ENCODE peak calls at places on chromosomes 7 and 10, in five cellular contexts. V is stimulated activated CD4-positive, alpha-beta T cell treated with anti-CD3 and anti-CD28 coated beads, TNF-alpha, amount 100 ng/mL, for 4 hours; P is NCI-H2081; Y is stromal cell of bone marrow; L is GOT3. U is an unnamed sample.
A peak's percentile ranks its signal among the peaks of the same experiment; 100 is the strongest.

GRCh38 chr7:26369519-26370385 is 78.1 kb downstream of the SNX10 start:
- DNase-seq in L (peak; percentile 14), Y (peak; percentile 38), V (no peak), P (peak; percentile 82), U (peak; percentile 49)

GRCh38 chr7:122886357-122887081 is at the start of gene CADPS2:
- DNase-seq in V (no peak), L (no peak), Y (peak; percentile 84), P (peak; percentile 90), U (peak; percentile 5)

GRCh38 chr10:21495002-21495685 is 30.3 kb downstream of the SKIDA1 start:
- DNase-seq in P (no peak), V (no peak), L (no peak), Y (no peak), U (no peak)

GRCh38 chr10:31602541-31603244 is 283.7 kb downstream of the ZEB1 start:
- DNase-seq in Y (peak; percentile 89), L (no peak), P (no peak), V (no peak), U (peak; percentile 68)

GRCh38 chr7:130134106-130134636 is 63.8 kb downstream of the KLHDC10 start:
- DNase-seq in L (no peak), P (peak; percentile 35), Y (no peak), V (no peak), U (no peak)

GRCh38 chr7:1591876-1592275 is 22.0 kb upstream of the PSMG3 start:
- DNase-seq in L (no peak), P (no peak), Y (no peak), V (no peak), U (no peak)

GRCh38 chr7:138961159-138961558 is 20.0 kb downstream of the KIAA1549 start:
- DNase-seq in P (no peak), L (no peak), V (no peak), Y (no peak), U (no peak)

GRCh38 chr7:128323489-128324362 is 20.0 kb downstream of the RBM28 start:
- DNase-seq in V (no peak), Y (peak; percentile 33), P (no peak), L (no peak), U (peak; percentile 31)

GRCh38 chr7:158263964-158264748 is 323.5 kb downstream of the PTPRN2 start:
- DNase-seq in Y (no peak), V (no peak), P (no peak), L (no peak), U (no peak)

GRCh38 chr10:13776861-13777301 is 190.1 kb downstream of the PRPF18 start:
- DNase-seq in L (no peak), P (no peak), V (no peak), Y (no peak), U (peak; percentile 89)

GRCh38 chr10:72177454-72177853 is 38.4 kb upstream of the ANAPC16 start:
- DNase-seq in L (no peak), Y (no peak), P (no peak), V (no peak), U (no peak)

GRCh38 chr10:34911661-34912205 is 96.6 kb upstream of the PARD3 start:
- DNase-seq in V (no peak), P (no peak), Y (no peak), L (no peak), U (peak; percentile 18)

GRCh38 chr7:45082031-45082830 is 6.5 kb downstream of the NACAD start:
- DNase-seq in Y (no peak), V (no peak), L (no peak), P (no peak), U (no peak)

GRCh38 chr10:57638411-57638810 is 629.3 kb downstream of the IPMK start:
- DNase-seq in Y (no peak), V (no peak), P (no peak), L (no peak), U (no peak)

GRCh38 chr10:36669615-36670325 is 455.6 kb upstream of the ANKRD30A start:
- DNase-seq in P (no peak), L (no peak), V (no peak), Y (no peak), U (no peak)

GRCh38 chr7:2936301-2936700 is 92.2 kb upstream of the GNA12 start:
- DNase-seq in L (no peak), P (no peak), Y (no peak), V (no peak), U (no peak)

GRCh38 chr7:147405621-147406020 is 1184.9 kb upstream of the C7orf33 start:
- DNase-seq in P (no peak), V (no peak), L (no peak), Y (no peak), U (no peak)

GRCh38 chr7:10121641-10122040 is 852.0 kb upstream of the PHF14 start:
- DNase-seq in Y (no peak), P (peak; percentile 46), V (no peak), L (no peak), U (no peak)

GRCh38 chr10:4650109-4650508 is 175.9 kb upstream of the AKR1E2 start:
- DNase-seq in P (no peak), Y (no peak), L (no peak), V (no peak), U (no peak)

GRCh38 chr7:12554421-12554820 is 16.1 kb upstream of the SCIN start:
- DNase-seq in V (no peak), P (no peak), Y (no peak), L (no peak), U (no peak)

GRCh38 chr10:93991596-93992284 is 2.0 kb upstream of the PLCE1 start:
- DNase-seq in L (no peak), Y (peak; percentile 59), V (no peak), P (no peak), U (peak; percentile 39)

GRCh38 chr7:133770863-133771492 is 356.2 kb upstream of the LRGUK start:
- DNase-seq in Y (peak; percentile 23), V (no peak), P (peak; percentile 12), L (no peak), U (peak; percentile 50)

GRCh38 chr7:131329176-131329570 is 1.5 kb downstream of the MKLN1 start:
- DNase-seq in V (no peak), L (no peak), Y (peak; percentile 9), P (no peak), U (no peak)

GRCh38 chr10:5732141-5732540 is 47.5 kb downstream of the TASOR2 start:
- DNase-seq in L (no peak), P (no peak), Y (no peak), V (no peak), U (no peak)

GRCh38 chr10:17062493-17063487 is 66.8 kb downstream of the CUBN start:
- DNase-seq in V (no peak), Y (peak; percentile 75), P (no peak), L (peak; percentile 35), U (peak; percentile 94)

GRCh38 chr7:16564909-16565426 is 38.3 kb downstream of the LRRC72 start:
- DNase-seq in L (no peak), P (peak; percentile 75), V (no peak), Y (peak; percentile 13), U (peak; percentile 34)

GRCh38 chr7:124276005-124276606 is 243.2 kb upstream of the TMEM229A start:
- DNase-seq in V (no peak), P (peak; percentile 2), L (no peak), Y (no peak), U (no peak)

GRCh38 chr10:93462881-93463280 is 19.3 kb downstream of the MYOF start:
- DNase-seq in P (no peak), Y (no peak), L (no peak), V (no peak), U (peak; percentile 70)

GRCh38 chr7:99380823-99381663 is 6.5 kb downstream of the ARPC1B start:
- DNase-seq in Y (no peak), P (no peak), V (peak; percentile 86), L (no peak), U (no peak)

GRCh38 chr7:23434147-23434676 is 36.1 kb downstream of the IGF2BP3 start:
- DNase-seq in Y (no peak), V (no peak), L (no peak), P (no peak), U (no peak)

GRCh38 chr10:86941991-86942421 is 15.4 kb downstream of the MMRN2 start:
- DNase-seq in L (no peak), P (no peak), V (no peak), Y (no peak), U (no peak)

GRCh38 chr10:87038786-87039185 is 18.7 kb downstream of the FAM25A start:
- DNase-seq in V (no peak), P (no peak), L (no peak), Y (no peak), U (no peak)

GRCh38 chr10:73888514-73888913 is 14.2 kb upstream of the CAMK2G start:
- DNase-seq in Y (no peak), P (no peak), L (no peak), V (no peak), U (no peak)

GRCh38 chr10:103256613-103257012 is 10.9 kb downstream of the RPEL1 start:
- DNase-seq in V (no peak), P (no peak), L (no peak), Y (no peak), U (no peak)